ENCODE peak calls at places on chromosomes 11 and 22, in five cellular contexts. M, I, C, S and E are unnamed samples.

GRCh38 chr11:46294365-46295309 is 17.2 kb downstream of the CREB3L1 start:
- DNase-seq in C (no peak), S (no peak), M (no peak), I (no peak), E (no peak)

GRCh38 chr11:131449391-131450019 is 79.1 kb downstream of the NTM start:
- DNase-seq in M (no peak), C (no peak), S (no peak), I (no peak), E (no peak)

GRCh38 chr11:122393209-122393850 is 262.2 kb upstream of the UBASH3B start:
- DNase-seq in I (no peak), M (no peak), C (no peak), S (no peak), E (no peak)

GRCh38 chr22:48748860-48749554 is 1078.7 kb downstream of the BRD1 start:
- DNase-seq in S (no peak), C (no peak), I (no peak), M (no peak), E (no peak)

GRCh38 chr11:14587203-14587602 is 56.4 kb upstream of the PDE3B start:
- DNase-seq in S (no peak), I (no peak), C (no peak), M (no peak), E (no peak)

GRCh38 chr22:30390974-30391691 is 3.9 kb upstream of the RNF215 start:
- DNase-seq in C (peak), M (peak), S (peak), I (peak), E (peak)

GRCh38 chr11:83713701-83714100 is 427.5 kb upstream of the CCDC90B start:
- DNase-seq in M (no peak), C (no peak), S (no peak), I (no peak), E (no peak)

GRCh38 chr11:2146051-2146450 is 6.9 kb upstream of the IGF2 start:
- DNase-seq in C (no peak), S (no peak), I (no peak), M (no peak), E (no peak)

GRCh38 chr22:38165929-38166593 is 15.6 kb downstream of the PLA2G6 start:
- DNase-seq in S (no peak), C (no peak), I (no peak), M (no peak), E (peak)

GRCh38 chr11:119356349-119357031 is 10.0 kb upstream of the MFRP start:
- DNase-seq in M (peak), I (peak), C (peak), S (peak), E (peak)

GRCh38 chr11:65301491-65302329 is 13.0 kb upstream of the CDC42EP2 start:
- DNase-seq in S (no peak), M (peak), I (no peak), C (no peak), E (no peak)

GRCh38 chr22:21650280-21650679 is 8.2 kb downstream of the SDF2L1 start:
- DNase-seq in C (no peak), M (no peak), I (no peak), S (no peak), E (no peak)